ENCODE peak calls at places on chromosomes 3 and 15, in five cellular contexts. J, Z, S, N and P are unnamed samples. For H3K4me1 and H3K27me3, the result is how much of the 10 kb centered on the place peaks cover.

GRCh38 chr3:53813229-53813628 is 33.0 kb downstream of the CHDH start:
- DNase-seq in J (no peak), N (no peak), S (no peak), Z (no peak), P (no peak)

GRCh38 chr3:105938101-105938500 is 69.3 kb upstream of the CBLB start:
- DNase-seq in N (no peak), Z (no peak), S (peak), J (no peak), P (no peak)

GRCh38 chr3:50515565-50516047 is 12.2 kb upstream of the CACNA2D2 start:
- DNase-seq in Z (peak), J (no peak), S (peak), N (no peak), P (no peak)

GRCh38 chr15:63482874-63483323 is 21.5 kb upstream of the USP3 start:
- DNase-seq in N (no peak), S (no peak), Z (no peak), J (no peak), P (no peak)

GRCh38 chr3:69011331-69011730 is 2.2 kb downstream of the EOGT start:
- DNase-seq in J (no peak), N (no peak), Z (peak), S (no peak), P (no peak)

GRCh38 chr3:47015151-47015550 is 35.7 kb downstream of the NBEAL2 start:
- DNase-seq in J (no peak), N (no peak), Z (no peak), S (no peak), P (no peak)

GRCh38 chr3:114411811-114412803 is 118.3 kb downstream of the TIGIT start:
- DNase-seq in Z (peak), J (peak), S (peak), N (no peak), P (no peak)

GRCh38 chr3:4322635-4323034 is 19.5 kb downstream of the SETMAR start:
- DNase-seq in Z (no peak), S (peak), J (peak), N (no peak), P (no peak)

GRCh38 chr3:27454914-27455313 is 29.3 kb downstream of the SLC4A7 start:
- DNase-seq in S (no peak), J (no peak), N (no peak), Z (peak), P (no peak)

GRCh38 chr15:66108483-66109270 is 144.9 kb downstream of the MEGF11 start:
- DNase-seq in S (no peak), N (no peak), J (no peak), Z (no peak), P (no peak)

GRCh38 chr3:177521305-177521704 is 324.0 kb upstream of the TBL1XR1 start:
- DNase-seq in J (peak), S (peak), Z (no peak), N (peak), P (no peak)

GRCh38 chr15:33964665-33965040 is 3.6 kb upstream of the CHRM5 start:
- DNase-seq in N (no peak), Z (no peak), J (no peak), S (no peak), P (no peak)

GRCh38 chr3:111954228-111954990 is 24.4 kb upstream of the ABHD10 start:
- DNase-seq in S (no peak), N (no peak), J (no peak), Z (peak), P (no peak)

GRCh38 chr3:139285691-139286090 is 58.1 kb upstream of the MRPS22 start:
- DNase-seq in Z (no peak), J (no peak), N (no peak), S (no peak), P (no peak)

GRCh38 chr15:29138260-29138659 is 131.4 kb downstream of the NSMCE3 start:
- DNase-seq in J (no peak), S (no peak), Z (no peak), N (no peak), P (no peak)

GRCh38 chr3:152400912-152401311 is 132.2 kb downstream of the MBNL1 start:
- DNase-seq in S (no peak), J (peak), N (no peak), Z (no peak), P (no peak)

GRCh38 chr15:67039349-67040075 is 25.9 kb upstream of the SMAD3 start:
- DNase-seq in J (peak), S (peak), N (no peak), Z (no peak), P (peak)

GRCh38 chr3:127816783-127817182 is 5.5 kb downstream of the MGLL start:
- DNase-seq in Z (no peak), S (no peak), N (no peak), J (no peak), P (no peak)

GRCh38 chr3:188749010-188749617 is 422.7 kb upstream of the TPRG1 start:
- DNase-seq in N (no peak), J (peak), S (no peak), Z (peak), P (peak)

GRCh38 chr3:21392521-21392920 is 358.5 kb downstream of the ZNF385D start:
- DNase-seq in S (no peak), N (no peak), Z (no peak), J (peak), P (no peak)

GRCh38 chr3:154886437-154886836 is 193.7 kb upstream of the MME start:
- DNase-seq in S (peak), J (peak), N (no peak), Z (no peak), P (no peak)

GRCh38 chr15:96553006-96553405 is 222.5 kb downstream of the NR2F2 start:
- DNase-seq in S (no peak), N (no peak), Z (no peak), J (no peak), P (no peak)

DNA sequence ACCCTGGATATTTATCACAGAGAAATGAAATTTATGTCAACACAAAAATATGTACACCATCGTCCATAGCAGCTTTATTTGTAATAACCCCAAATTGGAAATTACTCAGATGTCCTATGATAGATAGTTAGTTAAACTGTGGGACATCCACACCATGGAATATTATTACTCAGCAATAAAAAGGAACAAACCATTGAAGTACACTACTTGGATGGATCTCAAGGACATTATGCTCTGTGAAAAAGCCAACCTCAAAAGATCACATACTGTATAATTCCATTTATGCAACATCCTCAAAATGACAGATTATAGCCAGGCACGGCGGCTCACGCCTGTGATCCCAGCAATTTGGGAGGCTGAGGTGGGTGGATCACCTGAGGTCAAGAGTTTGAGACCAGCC is 113.3 kb downstream of the PGPEP1L start:
- DNase-seq in N (no peak), J (no peak), S (no peak), Z (no peak), P (no peak)
- H3K4me1 ChIP-seq in N (under half), J (under half), S (under half), Z (under half), P (half or more)

DNA sequence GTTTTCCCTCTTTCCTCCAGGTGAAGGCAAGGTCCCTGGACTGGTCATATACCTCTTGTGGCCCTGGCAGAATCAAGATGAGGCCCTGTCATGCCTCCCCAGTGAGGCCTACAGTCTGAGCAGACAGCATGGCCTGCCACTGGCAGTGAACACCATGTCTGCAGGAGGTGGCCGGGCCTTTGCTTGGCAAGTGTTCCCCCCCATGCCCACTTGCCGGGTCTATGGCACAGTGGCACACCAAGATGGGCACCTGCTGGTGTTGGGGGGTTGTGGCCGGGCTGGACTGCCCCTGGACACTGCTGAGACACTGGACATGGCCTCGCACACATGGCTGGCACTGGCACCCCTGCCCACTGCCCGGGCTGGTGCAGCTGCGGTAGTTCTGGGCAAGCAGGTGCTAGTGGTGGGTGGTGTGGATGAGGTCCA is 1.2 kb downstream of the KLHDC8B start:
- DNase-seq in Z (peak), S (no peak), N (no peak), J (no peak), P (no peak)
- H3K4me3 ChIP-seq in Z (no peak), S (no peak), N (no peak), J (no peak), P (no peak)

DNA sequence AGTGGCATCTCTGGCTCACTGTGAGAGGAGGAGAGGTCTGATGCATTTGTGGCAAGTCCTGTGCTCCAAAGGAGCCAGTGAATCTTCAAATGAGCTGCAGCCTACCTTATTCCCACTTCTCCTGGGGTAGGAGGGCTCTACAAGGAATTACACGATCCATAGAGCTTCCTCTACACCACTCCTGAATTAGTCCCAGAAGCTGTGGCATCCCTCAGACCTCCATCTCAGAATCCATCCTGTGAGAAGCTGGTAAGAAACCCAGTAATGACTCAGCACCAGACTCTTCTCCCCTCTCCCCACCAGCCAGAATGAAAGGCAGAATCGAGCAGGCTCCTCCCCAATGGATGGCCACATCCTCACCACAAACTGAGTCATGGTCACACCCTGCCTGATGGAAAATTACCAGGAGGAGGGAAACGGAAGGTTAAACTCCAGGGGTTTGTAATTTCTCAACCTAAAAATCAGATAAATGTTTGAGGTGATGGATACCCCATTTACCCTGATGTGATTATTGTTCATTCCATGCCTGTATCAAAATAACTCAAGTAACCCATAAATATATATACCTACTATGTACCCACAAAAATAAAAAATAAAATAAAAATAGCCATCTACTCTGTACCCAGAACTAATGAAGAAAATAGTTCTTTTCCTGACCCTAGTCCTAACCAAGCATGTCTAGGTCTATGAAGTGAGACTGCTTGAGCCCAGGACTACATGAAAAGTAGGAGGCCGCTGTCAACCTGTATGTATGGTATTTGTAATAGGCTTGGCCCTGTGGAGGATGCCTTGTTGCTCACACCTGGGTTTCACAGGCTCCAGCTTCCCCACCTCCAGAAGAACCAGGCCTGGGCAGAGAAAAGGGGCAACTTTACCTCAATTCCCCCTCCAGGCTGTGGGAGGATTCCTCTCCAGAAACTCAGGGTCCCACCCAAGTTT is 6.6 kb upstream of the PKM start:
- DNase-seq in Z (peak), S (peak), N (no peak), J (peak), P (peak)
- H3K27me3 ChIP-seq in Z (under half), S (under half), N (under half), J (under half), P (under half)

DNA sequence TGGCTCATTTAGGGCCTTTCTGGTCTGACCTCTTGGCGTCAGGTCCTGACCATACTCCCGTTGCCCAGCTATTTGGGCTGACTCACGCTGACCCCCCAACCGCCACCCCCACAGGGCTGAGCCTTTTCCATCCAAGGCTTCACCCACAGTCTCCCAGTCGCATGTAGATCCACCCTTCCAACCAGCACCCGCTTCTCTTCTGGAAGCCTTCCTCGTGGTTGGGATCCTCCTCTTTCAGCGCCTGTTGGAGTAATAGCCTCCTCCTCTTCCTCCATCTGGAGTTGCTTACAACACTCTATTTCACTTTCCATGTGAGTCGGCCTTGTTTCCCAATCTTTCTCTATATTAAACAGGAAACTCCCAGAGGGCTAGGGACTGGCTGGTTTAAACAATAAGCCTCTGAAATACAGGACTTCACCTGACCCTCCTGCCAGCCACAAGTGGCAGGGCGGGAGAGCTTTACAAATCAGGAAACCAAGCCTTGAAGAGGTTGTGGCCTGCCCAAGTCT is 2.1 kb upstream of the ALAS1 start:
- DNase-seq in N (no peak), S (no peak), J (peak), Z (peak), P (no peak)
- H3K4me1 ChIP-seq in N (under half), S (under half), J (under half), Z (under half), P (under half)

GRCh38 chr15:40096094-40096876 is 12.4 kb downstream of the BMF start:
- DNase-seq in J (no peak), Z (no peak), S (no peak), N (no peak), P (no peak)

GRCh38 chr15:40098489-40099261 is 10.0 kb downstream of the BMF start:
- DNase-seq in J (peak), S (peak), Z (peak), N (peak), P (peak)

GRCh38 chr15:40097096-40097967 is 11.3 kb downstream of the BMF start:
- DNase-seq in S (no peak), J (no peak), Z (no peak), N (no peak), P (no peak)

GRCh38 chr15:40100133-40100946 is 8.3 kb downstream of the BMF start:
- DNase-seq in Z (no peak), N (peak), J (no peak), S (no peak), P (no peak)

DNA sequence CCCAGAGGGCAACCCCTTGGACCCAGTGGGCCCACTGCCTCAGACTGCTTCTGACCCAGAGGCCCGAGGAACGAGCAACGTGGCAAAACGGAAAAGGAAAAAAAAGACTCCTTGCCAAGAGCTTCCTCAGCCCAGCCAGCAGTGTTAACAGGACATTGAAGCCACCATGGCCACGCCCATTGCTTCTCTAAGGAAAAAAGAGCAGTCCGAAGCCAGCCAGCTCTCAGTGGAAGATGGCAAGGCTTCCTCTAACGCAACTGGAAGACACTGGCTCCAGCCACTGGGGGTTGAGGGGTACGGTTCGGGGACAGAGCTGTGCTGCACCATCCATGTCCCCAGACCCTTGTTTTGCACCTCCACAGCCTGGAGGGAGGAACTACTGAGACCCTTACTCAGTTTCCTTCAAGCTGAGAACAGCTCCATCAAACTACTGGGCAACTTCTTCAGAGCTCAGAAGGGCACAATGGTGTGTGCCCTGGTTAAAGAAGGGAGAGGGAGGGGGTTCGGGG is 10.7 kb downstream of the BMF start:
- DNase-seq in J (no peak), S (no peak), N (peak), Z (peak), P (peak)
- H3K4me3 ChIP-seq in J (no peak), S (no peak), N (no peak), Z (no peak), P (no peak)

DNA sequence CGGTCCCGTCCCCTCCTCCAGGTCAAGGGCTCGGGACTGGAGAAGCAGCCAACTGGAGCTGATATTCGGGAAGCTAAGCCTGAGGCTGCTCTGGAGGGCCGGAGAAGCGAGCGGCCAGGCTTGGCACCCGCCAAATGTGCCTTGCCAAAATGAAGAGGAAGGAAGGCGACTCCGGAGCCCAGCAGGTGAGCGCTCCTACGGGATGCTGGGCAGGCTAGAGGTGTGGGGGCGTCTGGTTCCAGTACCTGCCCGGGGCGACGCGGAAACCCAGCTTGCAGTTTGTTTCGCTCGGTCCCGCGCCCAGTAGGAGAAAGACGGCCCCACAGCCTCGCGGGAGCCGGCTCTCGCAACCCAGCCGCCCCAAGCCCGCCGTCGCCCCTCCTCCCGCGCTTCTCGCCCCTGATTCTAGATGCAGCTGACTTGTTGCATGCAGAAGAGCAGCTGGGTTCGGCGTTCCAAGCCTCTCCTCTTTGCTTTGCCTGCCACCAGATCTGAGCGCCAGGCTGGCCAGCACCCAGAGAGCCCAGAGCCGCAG is 16.1 kb upstream of the AEN start:
- DNase-seq in N (no peak), Z (no peak), J (no peak), S (no peak), P (no peak)
- H3K27me3 ChIP-seq in N (under half), Z (under half), J (under half), S (half or more), P (half or more)

GRCh38 chr15:45640610-45641009 is 5.8 kb downstream of the SQOR start:
- DNase-seq in N (no peak), S (peak), J (peak), Z (peak), P (no peak)
- H3K4me1 ChIP-seq in N (under half), S (under half), J (half or more), Z (under half), P (under half)

DNA sequence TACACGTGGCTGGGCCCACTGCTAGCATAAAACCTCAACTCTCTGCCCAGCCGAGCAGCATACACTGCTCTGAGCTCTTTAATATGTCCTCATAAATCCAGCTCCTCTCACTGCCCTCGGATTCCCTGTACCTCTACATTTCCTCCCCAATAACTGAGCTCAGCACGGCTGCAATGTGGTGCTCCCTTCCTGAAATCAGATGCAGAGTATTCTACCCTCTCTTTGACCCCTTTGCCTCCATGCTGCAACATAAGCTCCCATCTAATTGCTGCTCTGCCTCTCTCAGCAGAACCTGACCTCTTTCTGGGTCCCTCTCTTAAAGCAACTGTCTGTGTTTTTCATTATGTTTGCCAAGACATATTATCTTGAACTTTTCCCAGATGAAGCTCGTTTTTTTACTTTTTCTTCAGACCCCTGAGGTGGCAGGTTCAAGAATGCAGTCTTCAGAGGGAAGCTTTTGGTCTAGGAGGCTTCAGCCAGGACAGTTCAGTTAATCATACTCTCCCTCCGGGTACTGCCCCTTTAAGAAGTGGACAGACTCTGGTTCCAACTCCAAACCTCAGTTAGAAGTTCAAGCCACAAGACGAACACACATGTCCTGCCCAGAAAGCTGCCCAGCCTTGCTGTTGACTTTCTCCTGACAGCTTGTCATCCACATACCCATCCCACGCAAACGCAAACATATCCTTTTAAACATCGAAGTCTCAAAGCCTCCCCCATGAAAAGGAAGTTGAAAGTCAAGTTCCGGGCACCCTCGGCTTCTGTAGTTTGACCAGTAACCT is 81.1 kb upstream of the NEO1 start:
- DNase-seq in J (no peak), N (no peak), S (no peak), Z (no peak), P (no peak)
- H3K4me3 ChIP-seq in J (no peak), N (no peak), S (no peak), Z (no peak), P (no peak)

DNA sequence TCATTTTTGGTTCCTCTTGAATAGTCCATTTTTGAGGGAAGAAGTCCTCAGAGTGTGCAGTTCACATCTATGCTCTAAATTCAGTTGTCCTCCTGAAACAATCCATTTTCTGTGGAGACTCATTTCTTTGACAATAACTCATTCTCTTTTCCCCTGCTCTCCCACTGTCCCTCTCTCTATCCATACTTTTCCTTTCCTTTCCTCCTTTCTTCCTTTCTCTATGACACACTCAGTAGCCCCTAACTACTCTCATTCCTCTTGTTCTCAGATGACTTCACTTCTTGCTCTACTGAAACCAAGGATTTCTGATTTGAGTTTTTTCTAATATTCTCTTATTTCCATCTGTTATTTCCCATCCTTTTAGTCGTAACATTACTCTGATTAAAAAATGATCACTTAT is 16.7 kb upstream of the MEIS2 start:
- DNase-seq in N (no peak), S (no peak), Z (no peak), J (no peak), P (no peak)
- H3K27me3 ChIP-seq in N (under half), S (under half), Z (under half), J (under half), P (under half)